ENCODE peak calls at places on chromosomes 4 and X, in ten cellular contexts. B, C, O, Q, X, A, U, L, N and K are unnamed samples.

GRCh38 chr4:7595883-7596535 is 161.3 kb upstream of the PSAPL1 start:
- DNase-seq in L (no peak), N (no peak), A (no peak), X (no peak), U (no peak), C (no peak), O (no peak), B (no peak), Q (peak; percentile 14), K (peak; percentile 6)

GRCh38 chrX:7261672-7262332 is 113.8 kb upstream of the PUDP start:
- DNase-seq in C (no peak), L (no peak), B (no peak), U (no peak), N (no peak), Q (no peak), O (no peak), X (peak; percentile 47), A (no peak), K (no peak)

GRCh38 chrX:129732857-129733256 is 5.9 kb upstream of the XPNPEP2 start:
- DNase-seq in O (no peak), A (peak; percentile 25), U (no peak), N (no peak), Q (no peak), C (no peak), B (no peak), X (no peak), L (no peak), K (no peak)

GRCh38 chrX:118839334-118839958 is 15.8 kb downstream of the ZCCHC12 start:
- DNase-seq in L (peak; percentile 66), O (peak; percentile 53), Q (peak; percentile 78), X (no peak), A (peak; percentile 87), B (peak; percentile 63), U (peak; percentile 57), C (peak; percentile 70), N (peak; percentile 50), K (peak; percentile 29)

GRCh38 chrX:24694825-24695224 is 1.1 kb downstream of the POLA1 start:
- DNase-seq in C (no peak), U (no peak), L (no peak), N (no peak), X (no peak), Q (no peak), A (no peak), B (no peak), O (no peak), K (no peak)

GRCh38 chr4:85807247-85807915 is 332.4 kb downstream of the ARHGAP24 start:
- DNase-seq in A (peak; percentile 88), B (no peak), X (no peak), C (no peak), U (no peak), O (no peak), N (no peak), Q (no peak), L (no peak), K (peak; percentile 97)

GRCh38 chrX:2538016-2538415 is 37.2 kb upstream of the DHRSX start:
- DNase-seq in L (no peak), O (no peak), X (no peak), N (no peak), U (no peak), B (no peak), C (no peak), Q (peak; percentile 18), A (no peak), K (no peak)

GRCh38 chr4:158847535-158847934 is 78.7 kb downstream of the FNIP2 start:
- DNase-seq in A (no peak), B (no peak), X (no peak), L (no peak), N (no peak), O (no peak), U (no peak), Q (no peak), C (no peak), K (no peak)

GRCh38 chr4:39521253-39521908 is 5.9 kb downstream of the UGDH start:
- DNase-seq in U (no peak), B (no peak), N (no peak), O (no peak), L (no peak), A (no peak), C (no peak), Q (no peak), X (no peak), K (peak; percentile 38)

GRCh38 chrX:39484159-39484558 is 613.6 kb downstream of the BCOR start:
- DNase-seq in B (no peak), L (no peak), C (no peak), O (no peak), N (no peak), X (no peak), U (no peak), Q (no peak), A (no peak), K (no peak)

GRCh38 chrX:71366674-71367256 is 608 bp downstream of the TAF1 start:
- DNase-seq in U (no peak), C (peak; percentile 15), X (peak; percentile 33), B (no peak), A (no peak), N (no peak), L (peak; percentile 27), Q (peak; percentile 4), O (no peak), K (peak; percentile 7)

GRCh38 chr4:142778430-142778829 is 67.7 kb downstream of the INPP4B start:
- DNase-seq in C (no peak), N (no peak), U (no peak), Q (no peak), O (no peak), A (no peak), B (no peak), L (no peak), X (no peak), K (peak; percentile 8)